ENCODE peak calls at places on chromosomes 7 and 10, in six cellular contexts. H is activated CD4-positive, alpha-beta T cell treated with anti-CD3 and anti-CD28 coated beads for 24 hours; B is epithelial cell of proximal tubule; Y is DMS79; Q is neural crest cell; L is midbrain. K is an unnamed sample.

GRCh38 chr10:120336910-120337540 is 120.0 kb upstream of the PLPP4 start:
- DNase-seq in Y (no peak), Q (peak), H (peak), L (peak), B (no peak), K (peak)

GRCh38 chr10:95289921-95290421 is 832 bp downstream of the PDLIM1 start:
- DNase-seq in L (no peak), H (no peak), Y (no peak), B (no peak), Q (no peak), K (no peak)

GRCh38 chr10:5666324-5667220 is at the start of gene ASB13:
- DNase-seq in Y (no peak), H (peak), Q (peak), B (no peak), L (peak), K (peak)

GRCh38 chr7:123675092-123675473 is 19.4 kb downstream of the LMOD2 start:
- DNase-seq in B (peak), Q (no peak), Y (no peak), L (no peak), H (no peak), K (no peak)

GRCh38 chr10:11546581-11546980 is 64.9 kb downstream of the USP6NL start:
- DNase-seq in Q (no peak), L (no peak), B (no peak), Y (no peak), H (no peak), K (no peak)

GRCh38 chr7:37282093-37282444 is 166.6 kb downstream of the ELMO1 start:
- DNase-seq in L (peak), Y (no peak), Q (no peak), H (no peak), B (no peak), K (no peak)

GRCh38 chr10:77165445-77166316 is 471.9 kb downstream of the KCNMA1 start:
- DNase-seq in Y (peak), H (peak), B (no peak), Q (peak), L (peak), K (peak)

GRCh38 chr7:141133646-141134045 is 59.8 kb downstream of the TMEM178B start:
- DNase-seq in Q (no peak), B (no peak), L (no peak), Y (no peak), H (no peak), K (no peak)

GRCh38 chr10:124614003-124614659 is 130.0 kb downstream of the FAM53B start:
- DNase-seq in B (no peak), Y (no peak), Q (no peak), H (peak), L (no peak), K (no peak)

GRCh38 chr10:60236869-60237524 is 152.7 kb downstream of the ANK3 start:
- DNase-seq in Y (no peak), H (no peak), Q (no peak), B (no peak), L (peak), K (no peak)

GRCh38 chr10:132906106-132906505 is 36.3 kb downstream of the CFAP46 start:
- DNase-seq in L (no peak), Q (no peak), Y (no peak), H (no peak), B (no peak), K (no peak)

GRCh38 chr10:130421909-130422308 is 285.7 kb downstream of the GLRX3 start:
- DNase-seq in L (no peak), Y (no peak), H (no peak), B (no peak), Q (no peak), K (no peak)

GRCh38 chr10:43926371-43926770 is 277.7 kb upstream of the ZNF32 start:
- DNase-seq in L (no peak), Q (no peak), Y (no peak), H (no peak), B (no peak), K (no peak)

GRCh38 chr7:27185708-27186449 is 847 bp upstream of the HOXA11 start:
- DNase-seq in L (no peak), Y (no peak), H (no peak), Q (no peak), B (no peak), K (no peak)

GRCh38 chr10:116771101-116771705 is 28.8 kb upstream of the HSPA12A start:
- DNase-seq in H (no peak), B (no peak), Q (no peak), L (no peak), Y (no peak), K (no peak)

GRCh38 chr10:58175990-58176910 is 91.4 kb downstream of the IPMK start:
- DNase-seq in B (no peak), Y (no peak), H (no peak), Q (no peak), L (no peak), K (no peak)

GRCh38 chr7:71679480-71679879 is 547.5 kb downstream of the GALNT17 start:
- DNase-seq in Q (no peak), Y (no peak), L (no peak), H (no peak), B (no peak), K (no peak)

K was measured in NCI-H2171.